ENCODE peak calls at places on chromosomes 7 and 10, in eight cellular contexts. G is neural progenitor cell, R is lower lobe of right lung, K is GM12865, F is tibial artery, S is kidney epithelial cell, L is fibroblast of lung, T is HepG2. B is an unnamed sample.

GRCh38 chr10:78742730-78743615 is 325.8 kb upstream of the ZMIZ1 start:
- DNase-seq in G (no peak), R (no peak), K (no peak), F (no peak), S (no peak), L (no peak), T (peak), B (peak)

GRCh38 chr7:107726356-107727130 is 17.4 kb upstream of the CBLL1 start:
- DNase-seq in G (no peak), R (no peak), K (no peak), F (no peak), S (no peak), L (no peak), T (no peak), B (no peak)

GRCh38 chr7:114414151-114415053 is at the start of gene FOXP2:
- DNase-seq in G (peak), R (no peak), K (peak), F (no peak), S (no peak), L (peak), T (peak), B (peak)

GRCh38 chr10:29956335-29956924 is 103.0 kb downstream of the JCAD start:
- DNase-seq in G (no peak), R (no peak), K (no peak), F (no peak), S (no peak), L (no peak), T (no peak), B (no peak)

GRCh38 chr7:114298011-114298410 is 116.6 kb upstream of the FOXP2 start:
- DNase-seq in G (no peak), R (no peak), K (no peak), F (no peak), S (no peak), L (no peak), T (no peak), B (no peak)

GRCh38 chr10:21953585-21954057 is 49.9 kb downstream of the DNAJC1 start:
- DNase-seq in G (peak), R (no peak), K (peak), F (no peak), S (no peak), L (peak), T (peak), B (peak)

GRCh38 chr10:25701651-25702050 is 232.4 kb upstream of the MYO3A start:
- DNase-seq in G (peak), R (no peak), K (no peak), F (no peak), S (no peak), L (no peak), T (no peak), B (no peak)

GRCh38 chr7:128404826-128405344 is 4.9 kb downstream of the IMPDH1 start:
- DNase-seq in G (no peak), R (no peak), K (no peak), F (no peak), S (no peak), L (no peak), T (no peak), B (no peak)

GRCh38 chr10:36759111-36759805 is 366.1 kb upstream of the ANKRD30A start:
- DNase-seq in G (no peak), R (no peak), K (no peak), F (no peak), S (peak), L (peak), T (no peak), B (peak)

GRCh38 chr7:33099154-33099940 is 9.9 kb downstream of the RP9 start:
- DNase-seq in G (no peak), R (no peak), K (no peak), F (no peak), S (no peak), L (no peak), T (no peak), B (no peak)

GRCh38 chr7:8109196-8110022 is 140.8 kb downstream of the GLCCI1 start:
- DNase-seq in G (no peak), R (no peak), K (no peak), F (no peak), S (peak), L (peak), T (no peak), B (peak)

GRCh38 chr7:3140834-3141233 is 97.2 kb upstream of the CARD11 start:
- DNase-seq in G (no peak), R (no peak), K (no peak), F (no peak), S (no peak), L (no peak), T (no peak), B (no peak)

GRCh38 chr10:15518256-15518655 is 147.2 kb upstream of the FAM171A1 start:
- DNase-seq in G (no peak), R (no peak), K (no peak), F (no peak), S (no peak), L (peak), T (no peak), B (peak)

GRCh38 chr10:132209978-132210530 is 23.3 kb downstream of the DPYSL4 start:
- DNase-seq in G (no peak), R (no peak), K (no peak), F (no peak), S (no peak), L (no peak), T (no peak), B (no peak)

GRCh38 chr10:14409247-14409646 is 78.5 kb upstream of the FRMD4A start:
- DNase-seq in G (no peak), R (no peak), K (no peak), F (no peak), S (no peak), L (no peak), T (no peak), B (no peak)

GRCh38 chr7:157299613-157300405 is 37.0 kb upstream of the DNAJB6 start:
- DNase-seq in G (no peak), R (no peak), K (no peak), F (no peak), S (peak), L (peak), T (no peak), B (no peak)

GRCh38 chr10:74063256-74063655 is 65.3 kb downstream of the VCL start:
- DNase-seq in G (no peak), R (no peak), K (no peak), F (no peak), S (no peak), L (peak), T (no peak), B (no peak)

GRCh38 chr10:78972160-78972946 is 96.4 kb upstream of the ZMIZ1 start:
- DNase-seq in G (peak), R (peak), K (no peak), F (peak), S (no peak), L (peak), T (peak), B (peak)

GRCh38 chr7:130917669-130918128 is 183.7 kb upstream of the KLF14 start:
- DNase-seq in G (no peak), R (no peak), K (no peak), F (no peak), S (no peak), L (peak), T (no peak), B (peak)

GRCh38 chr10:126702181-126702580 is 31.7 kb upstream of the C10orf90 start:
- DNase-seq in G (no peak), R (no peak), K (no peak), F (no peak), S (no peak), L (peak), T (no peak), B (no peak)

GRCh38 chr10:74826142-74827044 is at the start of gene KAT6B:
- DNase-seq in G (peak), R (peak), K (peak), F (peak), S (peak), L (peak), T (peak), B (peak)

GRCh38 chr7:130296221-130296951 is 3.4 kb downstream of the CPA4 start:
- DNase-seq in G (no peak), R (no peak), K (no peak), F (no peak), S (no peak), L (no peak), T (no peak), B (no peak)

GRCh38 chr7:72405389-72405788 is 6.7 kb downstream of the CALN1 start:
- DNase-seq in G (no peak), R (peak), K (peak), F (no peak), S (no peak), L (no peak), T (no peak), B (no peak)

GRCh38 chr10:12505683-12506082 is 156.3 kb downstream of the CAMK1D start:
- DNase-seq in G (no peak), R (no peak), K (no peak), F (no peak), S (no peak), L (no peak), T (no peak), B (no peak)

GRCh38 chr10:23418051-23418681 is 20.7 kb upstream of the OTUD1 start:
- DNase-seq in G (no peak), R (no peak), K (no peak), F (no peak), S (no peak), L (no peak), T (no peak), B (no peak)

GRCh38 chr7:158976849-158977593 is 120.7 kb downstream of the DYNC2I1 start:
- DNase-seq in G (peak), R (peak), K (peak), F (peak), S (peak), L (peak), T (peak), B (peak)

GRCh38 chr7:141544831-141545230 is 6.4 kb upstream of the AGK start:
- DNase-seq in G (peak), R (no peak), K (no peak), F (no peak), S (no peak), L (no peak), T (no peak), B (no peak)

GRCh38 chr7:28144266-28144665 is 36.3 kb downstream of the JAZF1 start:
- DNase-seq in G (peak), R (no peak), K (no peak), F (no peak), S (no peak), L (no peak), T (no peak), B (no peak)

GRCh38 chr10:48391994-48392393 is 85.5 kb downstream of the MAPK8 start:
- DNase-seq in G (no peak), R (no peak), K (no peak), F (no peak), S (no peak), L (peak), T (no peak), B (no peak)

DNA sequence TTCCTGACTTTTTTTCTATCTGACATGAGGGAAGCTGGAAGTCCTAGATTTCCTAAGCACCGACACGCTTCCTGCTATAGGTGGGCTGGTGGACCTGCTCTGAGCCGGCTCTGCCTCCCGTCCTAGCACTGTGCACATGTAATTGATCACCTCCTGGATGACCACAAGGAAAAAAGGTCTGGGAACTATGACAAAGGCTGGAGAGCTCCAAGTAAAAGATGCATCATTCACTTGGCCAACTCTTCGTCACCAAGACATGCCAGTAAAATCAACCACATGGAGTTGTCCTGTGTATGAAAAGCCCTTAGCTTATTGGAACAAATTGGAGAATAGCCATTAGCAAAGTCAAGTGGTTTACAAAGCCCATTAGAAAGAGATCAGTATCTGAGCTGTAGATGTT is 104.7 kb downstream of the ITIH5 start:
- DNase-seq in G (no peak), R (no peak), K (no peak), F (no peak), S (no peak), L (peak), T (no peak), B (no peak)
- TF ChIP-seq CTCF in G (no peak), R (no peak), K (no peak), F (no peak), S (no peak), L (no peak), T (no peak), B (no peak)

DNA sequence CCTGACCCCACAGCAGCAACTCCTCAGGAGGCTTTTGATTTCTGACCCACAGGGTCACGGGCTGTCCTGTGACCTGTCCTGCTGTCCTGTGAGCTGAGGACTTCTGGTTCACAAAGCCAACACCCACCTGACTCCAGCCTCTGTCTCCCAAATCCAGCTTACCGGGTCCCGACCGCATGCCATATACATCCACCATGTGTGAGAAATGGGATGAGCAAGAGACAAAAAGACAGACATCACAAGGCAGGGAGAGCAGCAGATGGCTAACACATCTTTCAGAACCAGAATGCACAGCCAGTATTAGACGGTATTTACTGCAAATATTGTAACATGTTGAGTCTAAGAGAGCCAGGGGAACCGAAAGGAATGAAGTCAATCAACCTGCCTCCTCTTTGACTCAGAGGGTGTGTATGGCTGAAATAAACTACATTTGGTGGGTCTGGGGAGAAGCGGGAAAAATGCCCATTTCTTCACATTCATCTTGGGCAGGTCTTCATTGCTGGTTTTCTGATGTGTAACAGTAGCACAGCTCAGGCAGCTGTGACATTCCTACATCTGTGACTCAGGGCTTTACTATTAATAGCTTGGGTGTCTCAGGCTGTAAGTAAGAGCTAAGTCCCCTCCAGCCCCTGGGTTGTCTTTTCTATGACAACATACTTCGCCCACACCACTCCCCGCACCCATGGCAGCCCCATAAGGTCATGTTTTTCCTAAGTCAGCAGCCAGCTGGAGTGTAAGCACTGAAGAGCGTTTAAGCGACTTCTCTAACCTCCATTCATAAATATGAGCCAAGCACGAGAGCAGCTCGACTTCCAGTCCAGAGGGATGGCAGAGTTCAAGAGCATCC is 25.0 kb downstream of the ABLIM1 start:
- DNase-seq in G (peak), R (peak), K (peak), F (peak), S (peak), L (peak), T (peak), B (peak)
- H3K4me3 ChIP-seq in G (no peak), R (peak), K (no peak), F (peak), S (no peak), L (peak), T (no peak), B (no peak)

GRCh38 chr10:112246-112645 is 23.0 kb upstream of the ZMYND11 start:
- DNase-seq in G (no peak), R (no peak), K (no peak), F (no peak), S (peak), L (peak), T (no peak), B (no peak)
- TF ChIP-seq CTCF in G (no peak), R (no peak), K (no peak), F (no peak), S (no peak), L (no peak), T (no peak), B (no peak)

DNA sequence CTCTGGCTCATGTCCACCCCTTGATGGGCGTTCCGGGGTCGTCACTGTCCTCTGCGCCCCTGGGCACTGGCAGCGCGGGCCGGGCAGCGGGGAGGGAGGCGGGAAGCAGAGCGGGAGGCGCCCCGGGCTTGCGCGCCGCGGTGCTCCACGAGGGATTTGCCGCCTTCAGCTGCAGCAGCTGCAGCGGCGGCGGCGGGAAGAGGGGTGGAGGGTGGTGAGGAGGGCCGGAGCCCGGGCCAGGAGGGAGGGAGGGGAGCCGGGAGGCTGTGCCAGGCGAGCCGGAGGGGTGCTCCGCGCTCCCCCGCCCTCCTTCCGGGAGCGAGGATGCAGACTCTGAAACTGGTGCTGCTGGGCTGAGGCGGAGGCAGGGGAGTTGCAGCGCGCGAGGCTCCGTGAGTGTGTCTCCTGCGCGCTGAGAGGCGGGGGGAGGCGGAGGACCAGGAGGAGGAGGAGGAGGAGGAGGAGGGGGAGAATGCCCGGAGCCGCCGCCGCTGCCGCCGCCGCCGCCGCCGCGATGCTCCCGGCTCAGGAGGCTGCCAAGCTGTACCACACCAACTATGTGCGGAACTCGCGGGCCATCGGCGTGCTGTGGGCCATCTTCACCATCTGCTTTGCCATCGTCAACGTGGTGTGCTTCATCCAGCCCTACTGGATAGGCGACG is at the start of gene LHFPL3:
- DNase-seq in G (peak), R (no peak), K (no peak), F (no peak), S (no peak), L (peak), T (no peak), B (no peak)
- H3K4me3 ChIP-seq in G (peak), R (peak), K (no peak), F (peak), S (no peak), L (no peak), T (no peak), B (no peak)

GRCh38 chr7:24899905-24900304 is 80.1 kb downstream of the OSBPL3 start:
- DNase-seq in G (no peak), R (no peak), K (peak), F (no peak), S (no peak), L (no peak), T (no peak), B (no peak)
- TF ChIP-seq CTCF in G (no peak), R (no peak), K (no peak), F (no peak), S (no peak), L (no peak), T (no peak), B (no peak)

GRCh38 chr7:133248901-133249300 is 4.0 kb upstream of the EXOC4 start:
- DNase-seq in G (no peak), R (no peak), K (no peak), F (no peak), S (no peak), L (no peak), T (no peak), B (no peak)

GRCh38 chr7:133252506-133252857 is 396 bp upstream of the EXOC4 start:
- DNase-seq in G (no peak), R (no peak), K (no peak), F (no peak), S (no peak), L (no peak), T (no peak), B (no peak)

GRCh38 chr7:133253522-133253882 is 624 bp downstream of the EXOC4 start:
- DNase-seq in G (peak), R (no peak), K (peak), F (no peak), S (no peak), L (peak), T (peak), B (peak)

GRCh38 chr7:133255461-133255860 is 2.6 kb downstream of the EXOC4 start:
- DNase-seq in G (no peak), R (no peak), K (no peak), F (no peak), S (no peak), L (no peak), T (no peak), B (peak)

DNA sequence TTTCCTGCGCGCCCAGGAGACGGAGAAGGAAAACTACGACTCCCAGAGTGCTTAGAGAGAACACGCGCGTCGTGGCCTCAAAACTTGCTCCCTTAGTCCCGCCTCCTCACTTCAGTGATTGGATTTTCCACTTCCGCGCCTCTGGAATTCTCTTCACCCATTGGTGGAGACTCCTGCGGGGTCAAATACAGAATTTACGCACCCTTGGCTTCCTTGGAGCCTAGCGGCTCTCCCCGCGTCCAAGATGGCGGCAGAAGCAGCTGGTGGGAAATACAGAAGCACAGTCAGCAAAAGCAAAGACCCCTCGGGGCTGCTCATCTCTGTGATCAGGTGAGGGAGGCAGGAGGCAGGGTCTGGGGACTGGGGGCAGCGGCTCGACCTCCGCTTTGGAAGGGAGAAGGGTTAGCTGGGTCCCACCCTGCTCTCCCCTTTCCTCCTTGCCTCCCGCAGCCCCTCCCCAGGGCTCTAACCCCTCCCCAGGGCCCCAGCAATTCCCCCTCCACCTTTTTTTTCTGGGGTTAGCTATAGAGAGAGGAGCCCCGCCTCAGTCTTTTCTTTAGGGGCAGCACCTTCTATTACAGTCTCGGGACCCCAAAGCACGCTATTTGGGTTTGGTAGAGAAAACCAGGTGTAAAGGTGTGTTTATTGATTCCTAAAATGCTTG is at the start of gene EXOC4:
- DNase-seq in G (peak), R (peak), K (peak), F (peak), S (peak), L (peak), T (peak), B (peak)
- H3K4me3 ChIP-seq in G (peak), R (peak), K (peak), F (peak), S (peak), L (peak), T (peak), B (peak)

B was measured in fibroblast of villous mesenchyme.